ENCODE peak calls at places on chromosome 5, in six cellular contexts. T, A, I, C, F and R are unnamed samples.

GRCh38 chr5:140567136-140567818 is 2.6 kb downstream of the SLC35A4 start:
- DNase-seq in F (no peak), T (no peak), A (no peak), C (no peak), I (no peak), R (no peak)

GRCh38 chr5:60287174-60287771 is 393.7 kb upstream of the PDE4D start:
- DNase-seq in A (peak; percentile 57), C (no peak), I (peak; percentile 23), T (no peak), F (no peak), R (no peak)

GRCh38 chr5:90902170-90902569 is 343.6 kb downstream of the ADGRV1 start:
- DNase-seq in C (no peak), T (no peak), I (no peak), A (no peak), F (no peak), R (no peak)

GRCh38 chr5:180609386-180609785 is 18.1 kb upstream of the SCGB3A1 start:
- DNase-seq in I (no peak), T (no peak), C (no peak), F (no peak), A (no peak), R (no peak)

GRCh38 chr5:761206-761771 is 23.2 kb downstream of the ZDHHC11B start:
- DNase-seq in I (no peak), A (no peak), F (no peak), C (no peak), T (no peak), R (peak; percentile 63)

GRCh38 chr5:160118349-160119141 is 705 bp downstream of the PWWP2A start:
- DNase-seq in F (peak; percentile 57), A (peak; percentile 54), T (no peak), I (peak; percentile 52), C (no peak), R (peak; percentile 93)

GRCh38 chr5:6732634-6733410 is 19.6 kb downstream of the TENT4A start:
- DNase-seq in A (no peak), T (no peak), F (no peak), C (no peak), I (no peak), R (peak; percentile 74)

GRCh38 chr5:153613143-153613542 is 122.7 kb downstream of the GRIA1 start:
- DNase-seq in F (no peak), T (no peak), C (no peak), I (no peak), A (no peak), R (no peak)

GRCh38 chr5:35466746-35467145 is 150.9 kb upstream of the SPEF2 start:
- DNase-seq in C (no peak), A (no peak), F (no peak), I (no peak), T (no peak), R (no peak)

GRCh38 chr5:132489871-132490483 is 596 bp downstream of the IRF1 start:
- DNase-seq in A (peak; percentile 58), C (no peak), F (peak; percentile 64), I (peak; percentile 64), T (no peak), R (peak; percentile 95)

GRCh38 chr5:143051244-143052058 is 281.3 kb downstream of the ARHGAP26 start:
- DNase-seq in T (peak; percentile 81), C (no peak), I (no peak), F (no peak), A (no peak), R (no peak)

GRCh38 chr5:125659316-125660071 is 763.7 kb upstream of the GRAMD2B start:
- DNase-seq in A (no peak), F (no peak), I (no peak), C (no peak), T (no peak), R (no peak)

GRCh38 chr5:39399135-39400036 is 25.4 kb downstream of the DAB2 start:
- DNase-seq in T (peak; percentile 97), C (no peak), I (no peak), F (no peak), A (no peak), R (no peak)

GRCh38 chr5:40221796-40222195 is 457.9 kb upstream of the PTGER4 start:
- DNase-seq in C (no peak), I (no peak), F (no peak), T (no peak), A (no peak), R (no peak)

GRCh38 chr5:35012365-35012764 is 35.4 kb downstream of the AGXT2 start:
- DNase-seq in I (no peak), F (no peak), T (no peak), A (no peak), C (no peak), R (no peak)

GRCh38 chr5:14767942-14768837 is 103.4 kb downstream of the ANKH start:
- DNase-seq in I (no peak), F (no peak), A (no peak), C (no peak), T (no peak), R (no peak)

GRCh38 chr5:96743805-96744559 is 63.8 kb downstream of the ERAP1 start:
- DNase-seq in C (no peak), I (peak; percentile 32), T (no peak), F (no peak), A (no peak), R (no peak)

GRCh38 chr5:56676091-56676768 is 139.1 kb upstream of the MAP3K1 start:
- DNase-seq in F (no peak), I (no peak), A (no peak), C (no peak), T (no peak), R (no peak)

GRCh38 chr5:53373420-53374188 is 106.8 kb upstream of the FST start:
- DNase-seq in F (no peak), T (no peak), A (no peak), C (no peak), I (no peak), R (no peak)

GRCh38 chr5:52956915-52957747 is 32.0 kb upstream of the ITGA2 start:
- DNase-seq in F (no peak), T (no peak), A (no peak), C (no peak), I (no peak), R (no peak)

GRCh38 chr5:125485003-125485641 is 738.7 kb upstream of the ZNF608 start:
- DNase-seq in A (peak; percentile 33), T (peak; percentile 95), I (peak; percentile 52), F (no peak), C (peak; percentile 12), R (no peak)

GRCh38 chr5:138186002-138186447 is 7.1 kb downstream of the KIF20A start:
- DNase-seq in I (no peak), A (no peak), C (no peak), F (no peak), T (no peak), R (no peak)

GRCh38 chr5:11182441-11183080 is 421.5 kb upstream of the DAP start:
- DNase-seq in F (no peak), C (no peak), I (peak; percentile 32), T (peak; percentile 34), A (no peak), R (no peak)

GRCh38 chr5:99138911-99139310 is 210.1 kb upstream of the CHD1 start:
- DNase-seq in A (no peak), I (no peak), T (no peak), F (no peak), C (no peak), R (no peak)

GRCh38 chr5:73963021-73963420 is 337.0 kb downstream of the ARHGEF28 start:
- DNase-seq in I (no peak), A (no peak), T (peak; percentile 89), F (no peak), C (no peak), R (no peak)

GRCh38 chr5:149027636-149028035 is 35.2 kb downstream of the SH3TC2 start:
- DNase-seq in T (no peak), A (no peak), C (no peak), I (no peak), F (no peak), R (no peak)

GRCh38 chr5:166595274-166595951 is 1696.0 kb upstream of the WWC1 start:
- DNase-seq in I (no peak), T (no peak), F (no peak), A (no peak), C (no peak), R (no peak)

GRCh38 chr5:162752612-162753011 is 684.8 kb upstream of the CCNG1 start:
- DNase-seq in F (no peak), A (no peak), T (no peak), C (no peak), I (no peak), R (no peak)

GRCh38 chr5:59673438-59674058 is 220.0 kb downstream of the PDE4D start:
- DNase-seq in T (peak; percentile 61), C (no peak), F (no peak), A (no peak), I (no peak), R (no peak)

GRCh38 chr5:175520321-175520720 is 42.0 kb downstream of the SFXN1 start:
- DNase-seq in A (no peak), F (peak; percentile 36), I (no peak), T (no peak), C (no peak), R (no peak)
- H3K36me3 ChIP-seq in A (peaks cover 36% of the 10 kb centered on the region), F (peaks cover 9% of the 10 kb centered on the region), I (no peaks in the 10 kb centered on the region), T (peaks cover 16% of the 10 kb centered on the region), C (peaks cover 15% of the 10 kb centered on the region), R (peaks cover 98% of the 10 kb centered on the region)

DNA sequence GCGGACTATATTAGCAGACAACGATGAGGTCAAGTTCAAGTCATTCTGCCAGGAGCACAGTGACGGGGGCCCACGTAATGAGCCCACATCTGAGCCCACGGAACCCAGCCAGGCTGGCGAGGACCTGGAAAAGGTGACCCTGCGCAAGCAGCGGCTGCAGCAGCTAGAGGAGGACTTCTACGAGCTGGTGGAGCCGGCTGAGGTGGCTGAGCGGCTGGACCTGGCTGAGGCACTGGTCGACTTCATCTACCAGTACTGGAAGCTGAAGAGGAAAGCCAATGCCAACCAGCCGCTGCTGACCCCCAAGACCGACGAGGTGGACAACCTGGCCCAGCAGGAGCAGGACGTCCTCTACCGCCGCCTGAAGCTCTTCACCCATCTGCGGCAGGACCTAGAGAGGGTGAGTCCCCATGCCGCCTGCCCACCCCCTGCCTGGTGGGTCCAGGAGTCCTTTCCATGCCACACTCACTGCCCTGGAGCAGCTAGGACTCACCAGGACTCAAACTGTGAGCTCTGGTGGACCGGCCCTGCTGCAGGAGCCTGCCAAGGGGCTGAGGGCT is 40.8 kb downstream of the JADE2 start:
- DNase-seq in T (no peak), F (no peak), C (no peak), A (no peak), I (no peak), R (peak; percentile 70)
- H3K36me3 ChIP-seq in T (peaks cover 16% of the 10 kb centered on the region), F (peaks cover 96% of the 10 kb centered on the region), C (peaks cover 47% of the 10 kb centered on the region), A (peaks cover 3% of the 10 kb centered on the region), I (peaks cover 11% of the 10 kb centered on the region), R (peaks cover 98% of the 10 kb centered on the region)

GRCh38 chr5:172144291-172144815 is 43.7 kb downstream of the STK10 start:
- DNase-seq in I (peak; percentile 49), A (no peak), C (peak; percentile 63), F (no peak), T (no peak), R (no peak)
- H3K36me3 ChIP-seq in I (no peaks in the 10 kb centered on the region), A (no peaks in the 10 kb centered on the region), C (no peaks in the 10 kb centered on the region), F (peaks cover 32% of the 10 kb centered on the region), T (no peaks in the 10 kb centered on the region), R (peaks cover 13% of the 10 kb centered on the region)

DNA sequence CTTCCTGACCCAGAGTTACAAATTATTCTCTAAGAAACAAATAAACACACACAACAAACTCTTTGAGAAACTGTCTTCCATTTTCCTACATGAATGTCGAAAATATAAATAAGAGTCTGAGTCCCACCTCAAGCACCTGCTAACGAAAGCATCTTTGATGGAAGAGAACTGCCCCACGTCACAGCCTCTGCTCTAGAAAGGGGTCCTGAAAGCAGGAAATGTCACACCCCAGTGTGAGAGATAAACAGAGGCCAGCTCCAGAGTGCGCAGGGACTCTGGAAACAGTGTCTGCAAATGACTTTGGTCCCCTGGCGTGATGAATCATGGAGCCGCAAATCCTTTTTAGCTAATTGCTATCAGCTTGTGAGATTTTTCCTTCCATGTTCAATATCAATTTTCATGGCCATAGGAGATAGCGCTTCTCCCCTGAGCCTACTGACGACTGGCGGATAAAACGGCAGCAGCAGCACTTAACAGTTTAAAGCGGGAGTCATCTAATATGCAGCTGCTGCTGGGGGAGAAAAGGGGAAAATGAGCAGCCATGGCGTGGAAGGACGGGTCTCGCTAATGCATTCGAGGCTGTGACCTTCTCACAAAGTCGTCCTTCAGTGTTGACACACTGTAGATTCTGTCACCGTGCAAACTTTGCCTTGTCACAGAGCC is 209.6 kb upstream of the IRX1 start:
- DNase-seq in I (no peak), C (no peak), A (no peak), F (no peak), T (no peak), R (no peak)
- H3K36me3 ChIP-seq in I (no peaks in the 10 kb centered on the region), C (no peaks in the 10 kb centered on the region), A (no peaks in the 10 kb centered on the region), F (no peaks in the 10 kb centered on the region), T (no peaks in the 10 kb centered on the region), R (no peaks in the 10 kb centered on the region)